ENCODE peak calls at places on chromosomes 13 and 19, in seven cellular contexts. J is neural progenitor cell, I is hepatocyte, H is mammary epithelial cell, Q is astrocyte, M is PC-9, N is PC-3. F is an unnamed sample.
A peak's percentile ranks its signal among the peaks of the same experiment; 100 is the strongest.

GRCh38 chr13:43110036-43110435 is 86.7 kb downstream of the DNAJC15 start:
- DNase-seq in H (no peak), J (no peak), N (no peak), M (no peak), Q (no peak), I (no peak), F (no peak)

GRCh38 chr19:35774274-35775045 is 904 bp upstream of the ARHGAP33 start:
- DNase-seq in Q (no peak), M (no peak), N (peak; percentile 1), I (no peak), J (peak; percentile 61), H (no peak), F (no peak)

GRCh38 chr13:110314516-110315245 is 7.6 kb downstream of the COL4A2 start:
- DNase-seq in J (no peak), N (no peak), Q (no peak), I (no peak), H (no peak), M (peak; percentile 21), F (no peak)

GRCh38 chr13:24050292-24050711 is 110.2 kb upstream of the SPATA13 start:
- DNase-seq in H (peak; percentile 50), N (peak; percentile 84), I (no peak), Q (peak; percentile 73), J (no peak), M (no peak), F (peak; percentile 79)

GRCh38 chr13:33411312-33411711 is 125.8 kb upstream of the STARD13 start:
- DNase-seq in Q (no peak), I (no peak), J (no peak), M (no peak), N (no peak), H (no peak), F (no peak)

GRCh38 chr19:53389591-53390377 is 5.2 kb upstream of the ZNF765 start:
- DNase-seq in J (peak; percentile 9), I (no peak), M (no peak), H (no peak), Q (no peak), N (no peak), F (no peak)

GRCh38 chr13:93534181-93534700 is 307.6 kb downstream of the GPC6 start:
- DNase-seq in J (no peak), Q (no peak), M (no peak), H (no peak), I (no peak), N (no peak), F (peak; percentile 19)

GRCh38 chr19:7224205-7224833 is 69.9 kb downstream of the INSR start:
- DNase-seq in I (no peak), H (no peak), M (no peak), Q (peak; percentile 23), J (no peak), N (peak; percentile 16), F (peak; percentile 32)

GRCh38 chr13:113115363-113116205 is 7.0 kb upstream of the F10 start:
- DNase-seq in J (no peak), H (no peak), M (no peak), I (no peak), Q (no peak), N (no peak), F (no peak)

GRCh38 chr13:98958443-98958794 is 19.4 kb downstream of the DOCK9 start:
- DNase-seq in J (no peak), I (no peak), Q (no peak), M (no peak), H (no peak), N (no peak), F (no peak)

GRCh38 chr13:47908200-47908902 is 92.7 kb downstream of the SUCLA2 start:
- DNase-seq in I (no peak), H (peak; percentile 84), J (no peak), M (peak; percentile 38), Q (peak; percentile 80), N (peak; percentile 73), F (peak; percentile 82)

GRCh38 chr13:57114945-57115344 is 25.8 kb upstream of the PRR20A start:
- DNase-seq in I (no peak), N (no peak), J (no peak), Q (no peak), H (no peak), M (no peak), F (no peak)

GRCh38 chr13:59771272-59771671 is 392.5 kb downstream of the DIAPH3 start:
- DNase-seq in N (peak; percentile 38), J (peak; percentile 20), M (no peak), I (peak; percentile 12), H (no peak), Q (no peak), F (peak; percentile 57)

GRCh38 chr19:4472174-4472974 is at the start of gene HDGFL2:
- DNase-seq in I (no peak), Q (no peak), N (no peak), J (peak; percentile 38), H (no peak), M (no peak), F (no peak)

GRCh38 chr13:25778808-25779207 is 273.0 kb downstream of the SHISA2 start:
- DNase-seq in N (no peak), Q (no peak), J (no peak), M (no peak), I (no peak), H (no peak), F (no peak)

GRCh38 chr13:25778302-25778701 is 273.5 kb downstream of the SHISA2 start:
- DNase-seq in N (no peak), I (no peak), J (no peak), M (no peak), Q (no peak), H (no peak), F (no peak)

GRCh38 chr13:25783076-25783475 is 268.7 kb downstream of the SHISA2 start:
- DNase-seq in Q (no peak), I (no peak), J (no peak), N (no peak), M (no peak), H (no peak), F (no peak)

GRCh38 chr13:25784119-25784518 is 267.7 kb downstream of the SHISA2 start:
- DNase-seq in I (no peak), H (no peak), Q (no peak), N (no peak), M (no peak), J (no peak), F (no peak)

GRCh38 chr13:25783480-25784081 is 268.2 kb downstream of the SHISA2 start:
- DNase-seq in J (no peak), Q (no peak), I (no peak), H (no peak), N (no peak), M (no peak), F (no peak)
- H2AFZ ChIP-seq in J (no peak overlapping the region), Q (no peak overlapping the region), I (no peak overlapping the region), H (no peak overlapping the region), N (no peak overlapping the region), M (no peak overlapping the region), F (no peak overlapping the region)

DNA sequence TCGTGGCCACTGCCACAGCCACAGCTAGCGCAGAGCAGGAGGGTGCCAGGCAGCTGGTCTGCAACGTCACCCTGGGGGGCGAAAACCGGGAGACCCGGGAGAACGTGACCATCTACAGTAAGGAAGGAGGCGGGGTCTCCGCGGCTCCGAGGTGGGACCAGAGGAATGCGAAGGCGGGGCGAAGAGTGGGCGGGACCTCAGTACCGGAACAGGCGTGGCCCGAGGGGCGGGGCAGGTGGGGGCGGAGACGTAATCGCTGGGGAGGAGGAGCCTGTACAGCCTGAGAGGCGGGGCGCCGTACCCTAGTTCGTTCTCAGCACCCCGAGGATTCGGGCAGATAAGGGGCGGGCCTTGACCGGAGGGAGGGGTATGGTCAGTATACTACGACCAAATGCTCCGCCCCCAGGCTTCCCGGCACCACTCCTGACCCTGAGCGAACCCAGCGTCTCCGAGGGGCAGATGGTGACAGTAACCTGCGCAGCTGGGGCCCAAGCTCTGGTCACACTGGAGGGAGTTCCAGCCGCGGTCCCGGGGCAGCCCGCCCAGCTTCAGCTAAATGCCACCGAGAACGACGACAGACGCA is 2.5 kb downstream of the ICAM5 start:
- DNase-seq in I (peak; percentile 89), N (peak; percentile 83), H (peak; percentile 36), M (no peak), J (peak; percentile 93), Q (no peak), F (no peak)
- TF ChIP-seq EZH2 in I (no peak), N (no peak), H (no peak), M (no peak), J (peak; percentile 8), Q (no peak), F (no peak)

GRCh38 chr19:48636859-48637448 is at the start of gene DBP:
- DNase-seq in I (peak; percentile 67), M (peak; percentile 63), J (no peak), N (peak; percentile 49), Q (no peak), H (no peak), F (no peak)

GRCh38 chr19:48637449-48637947 is 319 bp upstream of the DBP start:
- DNase-seq in H (peak; percentile 97), I (peak; percentile 99), N (peak; percentile 96), Q (peak; percentile 97), M (peak; percentile 100), J (peak; percentile 99), F (peak; percentile 99)

GRCh38 chr19:48637948-48638830 is 1.0 kb upstream of the DBP start:
- DNase-seq in Q (peak; percentile 94), I (peak; percentile 95), J (peak; percentile 94), N (peak; percentile 85), H (peak; percentile 76), M (peak; percentile 94), F (peak; percentile 97)

GRCh38 chr19:48639483-48640375 is 2.5 kb upstream of the DBP start:
- DNase-seq in M (peak; percentile 48), H (no peak), Q (no peak), J (no peak), N (no peak), I (no peak), F (no peak)

DNA sequence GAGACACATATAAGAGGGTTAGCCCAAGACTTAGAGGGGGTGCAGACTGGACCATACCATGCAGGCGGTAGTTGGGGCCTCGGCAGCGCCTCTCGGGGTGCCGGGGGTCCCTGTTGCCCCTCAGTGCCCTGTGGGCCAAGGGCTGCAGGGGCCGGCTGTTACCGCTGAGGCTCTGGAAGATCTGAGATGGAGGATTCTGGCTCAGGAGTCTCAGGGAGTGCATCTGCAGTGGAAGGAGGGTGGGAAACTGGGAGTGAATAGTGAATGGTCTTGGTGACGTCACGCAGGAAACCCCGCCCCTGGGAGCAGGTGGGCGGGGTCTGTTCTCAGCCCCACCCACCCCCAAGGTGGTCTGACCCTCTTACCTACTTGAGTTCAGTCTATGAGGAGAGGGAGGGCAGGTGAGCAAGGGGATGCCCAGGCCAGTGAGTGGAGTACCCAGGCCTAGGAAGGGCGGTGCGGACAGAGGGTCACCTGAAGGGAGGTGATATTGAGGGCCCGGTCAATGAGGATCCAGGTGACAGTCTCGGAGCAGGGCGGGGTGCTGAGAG is 1.7 kb upstream of the DBP start:
- DNase-seq in M (no peak), J (no peak), I (peak; percentile 25), H (no peak), Q (no peak), N (no peak), F (no peak)
- H2AFZ ChIP-seq in M (no peak overlapping the region), J (no peak overlapping the region), I (no peak overlapping the region), H (peak overlapping the region; percentile 58), Q (no peak overlapping the region), N (no peak overlapping the region), F (no peak overlapping the region)

GRCh38 chr19:45391346-45391745 is 13.5 kb downstream of the PPP1R13L start:
- DNase-seq in N (peak; percentile 25), M (no peak), Q (no peak), J (peak; percentile 40), H (peak; percentile 22), I (no peak), F (no peak)

GRCh38 chr19:45380107-45380506 is 9.7 kb upstream of the ERCC2 start:
- DNase-seq in H (no peak), J (no peak), N (no peak), Q (no peak), I (no peak), M (no peak), F (no peak)

GRCh38 chr19:45382426-45382825 is 12.1 kb upstream of the ERCC2 start:
- DNase-seq in J (no peak), M (no peak), I (no peak), H (no peak), N (no peak), Q (no peak), F (no peak)

GRCh38 chr19:45385392-45386221 is 15.2 kb upstream of the ERCC2 start:
- DNase-seq in N (no peak), I (no peak), Q (no peak), J (peak; percentile 19), M (no peak), H (no peak), F (no peak)
- TF ChIP-seq EZH2 in N (no peak), I (no peak), Q (no peak), J (peak; percentile 54), M (no peak), H (no peak), F (no peak)